ENCODE peak calls at places on chromosomes 4 and X, in six cellular contexts. One of them, this sample, is unnamed.

GRCh38 chr4:109875106-109875505 is 27.2 kb downstream of the LRIT3 start:
- DNase-seq in colonic mucosa: no peak
- DNase-seq in pancreas: no peak
- DNase-seq in transverse colon: no peak
- DNase-seq in CD8-positive, alpha-beta memory T cell: no peak
- DNase-seq in left lung: no peak
- DNase-seq in this sample: no peak

GRCh38 chrX:136291824-136292223 is 8.9 kb upstream of the ADGRG4 start:
- DNase-seq in CD8-positive, alpha-beta memory T cell: no peak
- DNase-seq in transverse colon: no peak
- DNase-seq in pancreas: no peak
- DNase-seq in colonic mucosa: no peak
- DNase-seq in left lung: no peak
- DNase-seq in this sample: no peak

GRCh38 chr4:81504685-81505598 is 33.2 kb upstream of the RASGEF1B start:
- DNase-seq in colonic mucosa: peak; percentile 75
- DNase-seq in left lung: peak; percentile 84
- DNase-seq in transverse colon: peak; percentile 73
- DNase-seq in CD8-positive, alpha-beta memory T cell: peak; percentile 60
- DNase-seq in pancreas: no peak
- DNase-seq in this sample: peak; percentile 91

GRCh38 chr4:147578057-147578476 is 39.1 kb upstream of the TMEM184C start:
- DNase-seq in colonic mucosa: no peak
- DNase-seq in transverse colon: no peak
- DNase-seq in pancreas: no peak
- DNase-seq in CD8-positive, alpha-beta memory T cell: no peak
- DNase-seq in left lung: peak; percentile 34
- DNase-seq in this sample: peak; percentile 71

GRCh38 chr4:41319553-41319952 is 62.8 kb downstream of the UCHL1 start:
- DNase-seq in colonic mucosa: no peak
- DNase-seq in transverse colon: no peak
- DNase-seq in left lung: no peak
- DNase-seq in CD8-positive, alpha-beta memory T cell: no peak
- DNase-seq in pancreas: no peak
- DNase-seq in this sample: no peak

GRCh38 chr4:37837446-37837845 is 11.0 kb downstream of the PGM2 start:
- DNase-seq in CD8-positive, alpha-beta memory T cell: no peak
- DNase-seq in transverse colon: no peak
- DNase-seq in colonic mucosa: no peak
- DNase-seq in pancreas: no peak
- DNase-seq in left lung: no peak
- DNase-seq in this sample: no peak

GRCh38 chr4:75940692-75941253 is at the start of gene NAAA:
- DNase-seq in left lung: peak; percentile 90
- DNase-seq in transverse colon: peak; percentile 93
- DNase-seq in CD8-positive, alpha-beta memory T cell: peak; percentile 74
- DNase-seq in pancreas: peak; percentile 96
- DNase-seq in colonic mucosa: peak; percentile 88
- DNase-seq in this sample: peak; percentile 90

GRCh38 chr4:89056953-89057398 is at the start of gene FAM13A:
- DNase-seq in CD8-positive, alpha-beta memory T cell: no peak
- DNase-seq in colonic mucosa: peak; percentile 81
- DNase-seq in transverse colon: peak; percentile 72
- DNase-seq in left lung: peak; percentile 81
- DNase-seq in pancreas: peak; percentile 69
- DNase-seq in this sample: peak; percentile 87

GRCh38 chr4:39635023-39635422 is 3.6 kb downstream of the SMIM14 start:
- DNase-seq in colonic mucosa: peak; percentile 63
- DNase-seq in transverse colon: peak; percentile 52
- DNase-seq in pancreas: no peak
- DNase-seq in CD8-positive, alpha-beta memory T cell: no peak
- DNase-seq in left lung: peak; percentile 52
- DNase-seq in this sample: no peak
- H3K4me3 ChIP-seq in colonic mucosa: no peak overlapping the region
- H3K4me3 ChIP-seq in transverse colon: no peak overlapping the region
- H3K4me3 ChIP-seq in pancreas: no peak overlapping the region
- H3K4me3 ChIP-seq in CD8-positive, alpha-beta memory T cell: no peak overlapping the region
- H3K4me3 ChIP-seq in left lung: no peak overlapping the region
- H3K4me3 ChIP-seq in this sample: no peak overlapping the region

GRCh38 chrX:150897371-150898319 is 823 bp downstream of the CD99L2 start:
- DNase-seq in CD8-positive, alpha-beta memory T cell: peak; percentile 31
- DNase-seq in transverse colon: peak; percentile 35
- DNase-seq in colonic mucosa: peak; percentile 51
- DNase-seq in pancreas: no peak
- DNase-seq in left lung: no peak
- DNase-seq in this sample: no peak
- H3K4me1 ChIP-seq in CD8-positive, alpha-beta memory T cell: peaks cover 6% of the 10 kb centered on the region
- H3K4me1 ChIP-seq in transverse colon: no peaks in the 10 kb centered on the region
- H3K4me1 ChIP-seq in colonic mucosa: no peaks in the 10 kb centered on the region
- H3K4me1 ChIP-seq in pancreas: no peaks in the 10 kb centered on the region
- H3K4me1 ChIP-seq in left lung: no peaks in the 10 kb centered on the region
- H3K4me1 ChIP-seq in this sample: no peaks in the 10 kb centered on the region

GRCh38 chr4:158810487-158811215 is 41.8 kb downstream of the FNIP2 start:
- DNase-seq in colonic mucosa: peak; percentile 72
- DNase-seq in transverse colon: peak; percentile 76
- DNase-seq in left lung: peak; percentile 64
- DNase-seq in CD8-positive, alpha-beta memory T cell: no peak
- DNase-seq in pancreas: no peak
- DNase-seq in this sample: peak; percentile 87
- H3K4me3 ChIP-seq in colonic mucosa: no peak overlapping the region
- H3K4me3 ChIP-seq in transverse colon: no peak overlapping the region
- H3K4me3 ChIP-seq in left lung: peak overlapping the region; percentile 6
- H3K4me3 ChIP-seq in CD8-positive, alpha-beta memory T cell: no peak overlapping the region
- H3K4me3 ChIP-seq in pancreas: no peak overlapping the region
- H3K4me3 ChIP-seq in this sample: no peak overlapping the region

DNA sequence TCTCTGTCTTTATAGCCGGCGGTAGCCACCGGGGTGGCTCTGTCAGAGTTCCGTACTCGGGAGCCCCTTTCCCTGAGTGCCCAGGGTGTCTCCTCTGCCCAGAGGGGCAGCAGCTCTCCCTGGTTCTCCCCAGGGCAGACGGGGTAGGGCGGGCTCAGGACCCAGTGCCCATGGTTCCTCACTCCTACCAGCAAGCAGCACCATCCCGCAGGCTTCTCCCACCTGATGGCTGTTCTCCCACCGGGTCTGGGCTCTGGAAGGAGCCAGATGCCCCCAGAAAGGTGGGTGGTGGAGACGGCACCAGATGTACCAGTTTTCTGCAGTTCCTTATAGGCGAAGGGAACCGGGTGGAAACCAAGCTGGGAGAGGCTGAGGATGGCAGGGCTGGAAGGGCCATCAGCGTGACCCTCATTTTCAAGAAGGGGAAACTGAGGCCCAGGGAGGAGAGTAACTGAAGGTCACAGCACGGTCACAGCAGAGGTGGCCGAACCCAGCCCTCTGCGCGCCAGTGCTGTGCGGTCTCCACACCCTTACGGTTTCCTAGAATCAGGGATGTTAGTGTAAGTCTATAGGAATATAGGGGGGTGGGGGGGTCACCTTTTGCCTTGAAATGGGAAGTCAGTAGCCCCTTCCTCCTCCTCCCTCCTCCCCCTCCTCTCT is 198.7 kb downstream of the AFAP1 start:
- DNase-seq in transverse colon: no peak
- DNase-seq in left lung: no peak
- DNase-seq in colonic mucosa: no peak
- DNase-seq in pancreas: no peak
- DNase-seq in CD8-positive, alpha-beta memory T cell: no peak
- DNase-seq in this sample: no peak
- H3K4me1 ChIP-seq in transverse colon: no peaks in the 10 kb centered on the region
- H3K4me1 ChIP-seq in left lung: peaks cover 13% of the 10 kb centered on the region
- H3K4me1 ChIP-seq in colonic mucosa: no peaks in the 10 kb centered on the region
- H3K4me1 ChIP-seq in pancreas: no peaks in the 10 kb centered on the region
- H3K4me1 ChIP-seq in CD8-positive, alpha-beta memory T cell: no peaks in the 10 kb centered on the region
- H3K4me1 ChIP-seq in this sample: no peaks in the 10 kb centered on the region

GRCh38 chr4:94457692-94458106 is 6.0 kb downstream of the PDLIM5 start:
- DNase-seq in colonic mucosa: no peak
- DNase-seq in pancreas: no peak
- DNase-seq in transverse colon: no peak
- DNase-seq in CD8-positive, alpha-beta memory T cell: no peak
- DNase-seq in left lung: no peak
- DNase-seq in this sample: no peak
- H3K4me3 ChIP-seq in colonic mucosa: no peak overlapping the region
- H3K4me3 ChIP-seq in pancreas: no peak overlapping the region
- H3K4me3 ChIP-seq in transverse colon: no peak overlapping the region
- H3K4me3 ChIP-seq in CD8-positive, alpha-beta memory T cell: no peak overlapping the region
- H3K4me3 ChIP-seq in left lung: no peak overlapping the region
- H3K4me3 ChIP-seq in this sample: peak overlapping the region; percentile 36

GRCh38 chr4:84497220-84497834 is 1.8 kb downstream of the NKX6-1 start:
- DNase-seq in transverse colon: no peak
- DNase-seq in left lung: no peak
- DNase-seq in colonic mucosa: no peak
- DNase-seq in pancreas: peak; percentile 83
- DNase-seq in CD8-positive, alpha-beta memory T cell: no peak
- DNase-seq in this sample: no peak
- H3K4me1 ChIP-seq in transverse colon: peaks cover 38% of the 10 kb centered on the region
- H3K4me1 ChIP-seq in left lung: peaks cover 44% of the 10 kb centered on the region
- H3K4me1 ChIP-seq in colonic mucosa: peaks cover 20% of the 10 kb centered on the region
- H3K4me1 ChIP-seq in pancreas: no peaks in the 10 kb centered on the region
- H3K4me1 ChIP-seq in CD8-positive, alpha-beta memory T cell: peaks cover 7% of the 10 kb centered on the region
- H3K4me1 ChIP-seq in this sample: peaks cover 1% of the 10 kb centered on the region

GRCh38 chrX:133754657-133755056 is 230.7 kb downstream of the GPC3 start:
- DNase-seq in CD8-positive, alpha-beta memory T cell: no peak
- DNase-seq in pancreas: no peak
- DNase-seq in transverse colon: no peak
- DNase-seq in left lung: no peak
- DNase-seq in colonic mucosa: no peak
- DNase-seq in this sample: no peak
- H3K4me3 ChIP-seq in CD8-positive, alpha-beta memory T cell: no peak overlapping the region
- H3K4me3 ChIP-seq in pancreas: no peak overlapping the region
- H3K4me3 ChIP-seq in transverse colon: no peak overlapping the region
- H3K4me3 ChIP-seq in left lung: no peak overlapping the region
- H3K4me3 ChIP-seq in colonic mucosa: no peak overlapping the region
- H3K4me3 ChIP-seq in this sample: no peak overlapping the region

DNA sequence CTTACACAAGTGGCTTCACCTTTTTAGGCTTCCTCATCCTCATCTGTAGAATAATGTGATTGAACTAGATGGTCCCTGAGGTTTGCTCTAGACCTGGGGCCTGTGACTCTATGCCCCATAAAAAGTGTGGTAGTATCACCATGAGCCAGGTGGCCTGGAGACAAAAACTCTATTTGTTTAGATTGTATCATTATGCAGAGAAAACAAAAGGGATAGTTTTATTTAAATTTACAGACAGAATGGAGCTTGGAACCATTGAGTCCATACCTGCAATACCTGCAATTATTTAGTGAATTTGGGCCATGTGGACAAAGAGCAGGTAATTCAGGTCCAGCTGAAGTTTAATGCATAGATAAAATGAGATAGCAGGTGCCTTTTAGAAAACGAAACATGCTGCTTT is 139.5 kb upstream of the RPL34 start:
- DNase-seq in CD8-positive, alpha-beta memory T cell: no peak
- DNase-seq in pancreas: no peak
- DNase-seq in colonic mucosa: no peak
- DNase-seq in transverse colon: no peak
- DNase-seq in left lung: no peak
- DNase-seq in this sample: no peak
- H3K4me1 ChIP-seq in CD8-positive, alpha-beta memory T cell: peaks cover 27% of the 10 kb centered on the region
- H3K4me1 ChIP-seq in pancreas: no peaks in the 10 kb centered on the region
- H3K4me1 ChIP-seq in colonic mucosa: no peaks in the 10 kb centered on the region
- H3K4me1 ChIP-seq in transverse colon: no peaks in the 10 kb centered on the region
- H3K4me1 ChIP-seq in left lung: no peaks in the 10 kb centered on the region
- H3K4me1 ChIP-seq in this sample: no peaks in the 10 kb centered on the region